ENCODE peak calls at places on chromosome 7, in seven cellular contexts. B is heart left ventricle, T is SK-N-SH, O is neural progenitor cell, X is lower leg skin, S is psoas muscle, Z is choroid plexus epithelial cell. M is an unnamed sample.

GRCh38 chr7:47941136-47941844 is 7.0 kb downstream of the PKD1L1 start:
- DNase-seq in S (peak; percentile 52), T (no peak), O (no peak), B (peak; percentile 77), X (peak; percentile 89), Z (peak; percentile 82), M (peak; percentile 87)

GRCh38 chr7:27188666-27189559 is 3.9 kb upstream of the HOXA11 start:
- DNase-seq in O (no peak), Z (no peak), X (peak; percentile 86), S (no peak), T (no peak), B (no peak), M (no peak)

GRCh38 chr7:112782498-112782897 is 7.7 kb downstream of the TMEM168 start:
- DNase-seq in B (no peak), Z (no peak), T (no peak), O (no peak), X (no peak), S (no peak), M (no peak)

GRCh38 chr7:27167170-27167505 is 1.8 kb upstream of the HOXA9 start:
- DNase-seq in Z (no peak), O (no peak), B (peak; percentile 10), S (no peak), X (no peak), T (peak; percentile 45), M (peak; percentile 71)

GRCh38 chr7:135238112-135238744 is 4.6 kb downstream of the STRA8 start:
- DNase-seq in O (no peak), B (no peak), X (peak; percentile 54), T (peak; percentile 61), S (no peak), Z (no peak), M (no peak)

GRCh38 chr7:30335763-30336487 is 51.5 kb downstream of the ZNRF2 start:
- DNase-seq in B (no peak), X (no peak), S (no peak), Z (no peak), T (no peak), O (no peak), M (no peak)

GRCh38 chr7:53070883-53071282 is 35.5 kb downstream of the POM121L12 start:
- DNase-seq in Z (no peak), O (no peak), X (no peak), B (no peak), T (no peak), S (no peak), M (no peak)

GRCh38 chr7:18873674-18874341 is 243.6 kb downstream of the TWIST1 start:
- DNase-seq in S (no peak), T (peak; percentile 19), X (peak; percentile 84), Z (peak; percentile 74), O (peak; percentile 48), B (no peak), M (peak; percentile 75)

GRCh38 chr7:79789584-79790345 is 336.3 kb upstream of the MAGI2 start:
- DNase-seq in X (no peak), S (no peak), O (no peak), B (no peak), T (no peak), Z (peak; percentile 77), M (peak; percentile 61)

GRCh38 chr7:133024604-133025003 is 57.3 kb downstream of the CHCHD3 start:
- DNase-seq in B (no peak), S (no peak), Z (no peak), T (no peak), O (no peak), X (no peak), M (peak; percentile 15)

GRCh38 chr7:149569025-149569725 is 71.6 kb upstream of the ZNF746 start:
- DNase-seq in O (peak; percentile 86), S (no peak), X (no peak), B (no peak), T (no peak), Z (peak; percentile 81), M (no peak)

GRCh38 chr7:116970148-116970910 is 17.0 kb downstream of the ST7 start:
- DNase-seq in O (no peak), S (no peak), Z (no peak), T (no peak), B (no peak), X (no peak), M (no peak)

GRCh38 chr7:93923946-93924345 is 2.4 kb downstream of the GNG11 start:
- DNase-seq in X (no peak), B (no peak), Z (no peak), T (no peak), O (no peak), S (no peak), M (peak; percentile 33)
- H3K4me3 ChIP-seq in X (no peak overlapping the region), B (peak overlapping the region; percentile 61), Z (peak overlapping the region; percentile 75), T (peak overlapping the region; percentile 79), O (no peak overlapping the region), S (peak overlapping the region; percentile 63), M (peak overlapping the region; percentile 86)

DNA sequence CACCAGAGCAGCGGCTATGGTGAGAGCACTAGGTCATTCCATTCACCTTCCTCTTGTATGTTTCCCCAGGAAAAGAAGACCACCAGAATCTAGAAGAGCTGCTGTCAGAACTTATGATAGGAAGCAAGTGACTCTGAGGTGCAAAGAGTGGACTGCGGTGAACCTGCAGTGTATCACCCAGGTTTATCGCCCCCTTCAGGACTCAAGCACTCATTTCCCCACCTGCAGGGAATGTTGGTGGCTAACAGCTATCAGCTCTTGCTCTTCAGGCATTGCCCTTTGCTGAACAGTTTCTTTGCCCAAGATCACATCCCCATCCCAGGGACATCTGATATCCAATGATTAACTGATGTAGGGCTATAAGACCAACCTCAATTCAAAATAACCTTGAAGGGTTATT is 66.3 kb upstream of the IL6 start:
- DNase-seq in T (no peak), O (peak; percentile 29), Z (no peak), B (no peak), X (no peak), S (no peak), M (no peak)
- TF ChIP-seq CTCF in T (peak; percentile 43), O (peak; percentile 52), Z (peak; percentile 25), B (no peak), X (no peak), S (no peak), M (peak; percentile 6)

GRCh38 chr7:99098824-99099498 is 44.9 kb downstream of the SMURF1 start:
- DNase-seq in X (no peak), S (no peak), Z (peak; percentile 82), O (no peak), B (no peak), T (no peak), M (peak; percentile 70)
- H3K4me3 ChIP-seq in X (no peak overlapping the region), S (no peak overlapping the region), Z (no peak overlapping the region), O (no peak overlapping the region), B (no peak overlapping the region), T (no peak overlapping the region), M (no peak overlapping the region)

DNA sequence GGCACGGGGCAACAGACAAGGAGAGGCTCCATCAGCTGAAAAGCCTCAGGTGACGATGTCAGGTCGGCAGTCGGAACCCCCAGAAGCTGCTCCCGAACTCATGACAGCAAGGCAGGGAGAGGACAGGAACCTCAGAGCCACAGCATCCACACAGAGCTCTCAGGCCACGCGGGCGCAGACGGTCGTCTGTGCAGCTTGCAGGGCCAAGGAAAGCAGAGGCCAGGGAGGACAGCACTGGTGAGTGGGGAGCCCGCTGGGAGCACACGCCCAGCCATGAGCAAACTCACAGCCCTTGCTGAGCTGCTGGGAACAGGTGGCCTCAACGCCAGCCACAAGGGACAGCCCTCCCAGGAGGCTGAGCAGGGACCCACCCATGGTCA is 138.9 kb downstream of the MAD1L1 start:
- DNase-seq in T (no peak), Z (no peak), S (no peak), X (no peak), O (no peak), B (no peak), M (no peak)
- TF ChIP-seq CTCF in T (no peak), Z (no peak), S (no peak), X (no peak), O (no peak), B (no peak), M (no peak)

GRCh38 chr7:32071466-32072091 is 1.4 kb upstream of the PDE1C start:
- DNase-seq in B (no peak), X (no peak), O (no peak), Z (no peak), T (no peak), S (no peak), M (no peak)
- H3K4me3 ChIP-seq in B (peak overlapping the region; percentile 58), X (no peak overlapping the region), O (peak overlapping the region; percentile 80), Z (no peak overlapping the region), T (peak overlapping the region; percentile 53), S (peak overlapping the region; percentile 62), M (peak overlapping the region; percentile 5)

GRCh38 chr7:137873524-137873923 is 26.8 kb upstream of the DGKI start:
- DNase-seq in X (no peak), T (no peak), Z (peak; percentile 70), S (no peak), B (no peak), O (no peak), M (peak; percentile 86)
- TF ChIP-seq CTCF in X (no peak), T (no peak), Z (no peak), S (no peak), B (no peak), O (no peak), M (no peak)

DNA sequence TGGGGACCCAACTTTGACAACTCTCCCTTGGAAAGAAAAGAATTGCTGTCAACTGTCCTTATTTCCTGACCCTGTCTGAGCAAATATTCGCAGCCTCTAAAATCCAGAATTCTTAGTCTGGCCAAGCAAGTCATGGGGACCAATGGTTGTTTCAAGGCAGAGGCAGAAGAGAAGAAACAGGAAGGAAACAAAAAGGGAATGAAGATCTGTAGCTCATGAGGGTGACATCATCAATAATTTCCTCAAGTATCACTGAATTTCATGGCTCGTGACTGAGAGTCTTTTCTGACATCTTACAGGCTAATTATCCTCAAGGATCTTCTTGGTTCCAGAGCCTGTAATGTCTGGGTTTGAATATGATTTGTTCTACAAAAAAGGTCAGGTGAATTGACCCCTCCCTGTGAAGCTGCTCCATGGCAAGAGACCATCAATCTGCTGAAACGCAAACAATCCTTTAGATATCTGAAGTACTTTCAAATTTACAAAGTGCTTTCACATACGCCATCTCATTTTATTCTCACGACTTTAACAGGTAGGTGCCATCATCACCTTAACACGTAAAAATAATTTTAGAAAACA is 5.8 kb downstream of the CDK6 start:
- DNase-seq in Z (peak; percentile 28), S (no peak), X (no peak), B (no peak), T (no peak), O (no peak), M (no peak)
- H3K4me3 ChIP-seq in Z (no peak overlapping the region), S (peak overlapping the region; percentile 81), X (no peak overlapping the region), B (no peak overlapping the region), T (peak overlapping the region; percentile 80), O (no peak overlapping the region), M (no peak overlapping the region)

GRCh38 chr7:43753843-43754242 is 4.6 kb upstream of the BLVRA start:
- DNase-seq in Z (no peak), O (no peak), B (no peak), T (no peak), X (peak; percentile 52), S (no peak), M (no peak)
- TF ChIP-seq CTCF in Z (peak; percentile 14), O (no peak), B (no peak), T (no peak), X (no peak), S (no peak), M (no peak)

DNA sequence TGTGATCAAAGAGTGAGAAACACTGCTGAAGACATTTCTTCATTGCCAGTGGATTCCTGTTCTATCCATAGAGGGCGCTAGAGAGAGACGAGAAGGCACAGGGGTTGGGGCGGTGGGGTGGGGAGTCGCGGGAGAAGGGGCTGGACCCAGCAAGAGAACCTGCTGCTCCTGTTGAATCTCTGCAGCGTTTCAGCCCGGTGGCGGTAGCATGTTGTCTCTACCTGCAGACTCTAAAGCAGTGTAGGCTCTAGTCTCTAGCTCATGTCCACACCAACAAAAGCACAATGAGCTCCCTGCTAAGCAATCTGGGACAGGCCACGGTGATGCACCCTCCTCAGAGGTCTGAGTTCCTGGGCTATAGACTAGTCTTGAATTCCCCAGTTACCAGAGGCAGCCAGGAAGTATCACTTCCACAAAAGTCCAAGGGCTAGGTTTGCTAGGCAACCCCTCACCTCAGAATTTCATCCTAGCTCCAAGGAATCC is 167.7 kb downstream of the DGKB start:
- DNase-seq in S (no peak), O (peak; percentile 83), T (peak; percentile 43), Z (peak; percentile 14), X (no peak), B (no peak), M (no peak)
- H3K4me3 ChIP-seq in S (no peak overlapping the region), O (peak overlapping the region; percentile 39), T (no peak overlapping the region), Z (no peak overlapping the region), X (no peak overlapping the region), B (no peak overlapping the region), M (no peak overlapping the region)